ENCODE peak calls at places on chromosomes 13 and 19, in four cellular contexts. K is iris pigment epithelial cell, B is GM19239, N is upper lobe of left lung. J is an unnamed sample.

GRCh38 chr19:57788114-57788692 is 18.7 kb downstream of the ZNF586 start:
- DNase-seq in N (no peak), K (no peak), B (no peak), J (no peak)

GRCh38 chr19:46818812-46819211 is 30.4 kb upstream of the SLC1A5 start:
- DNase-seq in B (no peak), N (no peak), K (peak; percentile 54), J (no peak)

GRCh38 chr13:112983428-112984196 is 14.6 kb downstream of the MCF2L start:
- DNase-seq in K (no peak), B (no peak), N (peak; percentile 67), J (peak; percentile 54)

GRCh38 chr19:4444765-4445741 is 12.5 kb downstream of the UBXN6 start:
- DNase-seq in B (no peak), K (peak; percentile 60), N (peak; percentile 81), J (no peak)

GRCh38 chr13:114101325-114101821 is 31.1 kb downstream of the RASA3 start:
- DNase-seq in B (no peak), K (no peak), N (peak; percentile 81), J (no peak)

GRCh38 chr13:74774252-74774651 is 640.0 kb upstream of the KLF12 start:
- DNase-seq in K (peak; percentile 41), B (no peak), N (no peak), J (no peak)

GRCh38 chr19:10718205-10719196 is 622 bp downstream of the DNM2 start:
- DNase-seq in N (peak; percentile 94), K (peak; percentile 45), B (no peak), J (peak; percentile 81)

GRCh38 chr19:33248104-33248503 is 22.5 kb upstream of the SLC7A10 start:
- DNase-seq in B (no peak), K (no peak), N (no peak), J (no peak)

GRCh38 chr19:1985588-1986356 is 29.7 kb downstream of the BTBD2 start:
- DNase-seq in K (no peak), N (peak; percentile 79), B (no peak), J (no peak)

GRCh38 chr19:46193678-46194077 is 35.9 kb upstream of the IGFL1 start:
- DNase-seq in K (no peak), N (no peak), B (no peak), J (no peak)

GRCh38 chr19:39390460-39390758 is 497 bp downstream of the PAF1 start:
- DNase-seq in B (no peak), K (peak; percentile 44), N (no peak), J (no peak)

GRCh38 chr19:51712461-51713081 is 11.2 kb downstream of the HAS1 start:
- DNase-seq in N (no peak), B (no peak), K (peak; percentile 54), J (no peak)

GRCh38 chr13:99496322-99497142 is 4.7 kb upstream of the TM9SF2 start:
- DNase-seq in B (no peak), N (no peak), K (no peak), J (no peak)

GRCh38 chr19:38209671-38210457 is 14.2 kb downstream of the DPF1 start:
- DNase-seq in K (peak; percentile 37), N (peak; percentile 92), B (no peak), J (peak; percentile 59)